ENCODE peak calls at places on chromosomes 2 and 18, in four cellular contexts. One of them, this sample, is unnamed.

GRCh38 chr2:109711230-109712125 is 82.6 kb upstream of the RGPD5 start:
- DNase-seq in T follicular helper cell: no peak
- DNase-seq in nucleus accumbens: no peak
- DNase-seq in astrocyte of the spinal cord: no peak
- DNase-seq in this sample: no peak

GRCh38 chr2:47274054-47274779 is 119.1 kb upstream of the STPG4 start:
- DNase-seq in T follicular helper cell: no peak
- DNase-seq in nucleus accumbens: no peak
- DNase-seq in astrocyte of the spinal cord: peak
- DNase-seq in this sample: no peak

GRCh38 chr2:240791821-240792657 is 28.0 kb downstream of the KIF1A start:
- DNase-seq in T follicular helper cell: no peak
- DNase-seq in nucleus accumbens: peak
- DNase-seq in astrocyte of the spinal cord: no peak
- DNase-seq in this sample: no peak

GRCh38 chr18:21593540-21594257 is 6.8 kb downstream of the ESCO1 start:
- DNase-seq in T follicular helper cell: no peak
- DNase-seq in nucleus accumbens: no peak
- DNase-seq in astrocyte of the spinal cord: no peak
- DNase-seq in this sample: no peak

GRCh38 chr2:63679252-63679850 is 90.6 kb downstream of the MDH1 start:
- DNase-seq in T follicular helper cell: no peak
- DNase-seq in nucleus accumbens: no peak
- DNase-seq in astrocyte of the spinal cord: no peak
- DNase-seq in this sample: no peak

GRCh38 chr2:227248876-227249275 is 76.2 kb upstream of the MFF start:
- DNase-seq in T follicular helper cell: no peak
- DNase-seq in nucleus accumbens: no peak
- DNase-seq in astrocyte of the spinal cord: no peak
- DNase-seq in this sample: no peak

GRCh38 chr2:37795938-37796337 is 124.5 kb upstream of the CDC42EP3 start:
- DNase-seq in T follicular helper cell: no peak
- DNase-seq in nucleus accumbens: no peak
- DNase-seq in astrocyte of the spinal cord: peak
- DNase-seq in this sample: no peak

GRCh38 chr18:46428368-46428767 is 228.7 kb downstream of the LOXHD1 start:
- DNase-seq in T follicular helper cell: no peak
- DNase-seq in nucleus accumbens: no peak
- DNase-seq in astrocyte of the spinal cord: no peak
- DNase-seq in this sample: no peak

GRCh38 chr2:58107803-58108710 is 61.5 kb downstream of the VRK2 start:
- DNase-seq in T follicular helper cell: no peak
- DNase-seq in nucleus accumbens: no peak
- DNase-seq in astrocyte of the spinal cord: peak
- DNase-seq in this sample: no peak

GRCh38 chr18:61127714-61128485 is 205.3 kb upstream of the CDH20 start:
- DNase-seq in T follicular helper cell: no peak
- DNase-seq in nucleus accumbens: no peak
- DNase-seq in astrocyte of the spinal cord: no peak
- DNase-seq in this sample: no peak

GRCh38 chr2:205612661-205613060 is 69.6 kb upstream of the NRP2 start:
- DNase-seq in T follicular helper cell: no peak
- DNase-seq in nucleus accumbens: no peak
- DNase-seq in astrocyte of the spinal cord: no peak
- DNase-seq in this sample: no peak

GRCh38 chr2:45344502-45344901 is 266.6 kb downstream of the SRBD1 start:
- DNase-seq in T follicular helper cell: no peak
- DNase-seq in nucleus accumbens: no peak
- DNase-seq in astrocyte of the spinal cord: no peak
- DNase-seq in this sample: no peak

GRCh38 chr2:204180671-204181070 is 244.1 kb downstream of the ICOS start:
- DNase-seq in T follicular helper cell: no peak
- DNase-seq in nucleus accumbens: no peak
- DNase-seq in astrocyte of the spinal cord: no peak
- DNase-seq in this sample: no peak

GRCh38 chr2:142756430-142756829 is 121.0 kb upstream of the KYNU start:
- DNase-seq in T follicular helper cell: no peak
- DNase-seq in nucleus accumbens: no peak
- DNase-seq in astrocyte of the spinal cord: peak
- DNase-seq in this sample: no peak

This sample was measured in T-helper 9 cell.